ENCODE peak calls at places on chromosome 11, in five cellular contexts. E, M, Y, G and K are unnamed samples.

GRCh38 chr11:65945430-65945911 is at the start of gene TSGA10IP:
- DNase-seq in E (no peak), M (no peak), Y (no peak), G (no peak), K (no peak)

GRCh38 chr11:71425851-71426250 is 22.3 kb downstream of the DHCR7 start:
- DNase-seq in E (no peak), M (no peak), Y (no peak), G (no peak), K (no peak)

GRCh38 chr11:2892215-2893020 is 6.8 kb upstream of the CDKN1C start:
- DNase-seq in E (no peak), M (no peak), Y (peak; percentile 70), G (peak; percentile 39), K (peak; percentile 66)

GRCh38 chr11:60769811-60770210 is 13.1 kb downstream of the MS4A15 start:
- DNase-seq in E (no peak), M (no peak), Y (no peak), G (no peak), K (no peak)

GRCh38 chr11:63761173-63761572 is 7.4 kb downstream of the ZFTA start:
- DNase-seq in E (no peak), M (no peak), Y (no peak), G (no peak), K (no peak)

GRCh38 chr11:120188831-120189455 is 21.9 kb upstream of the OAF start:
- DNase-seq in E (no peak), M (no peak), Y (no peak), G (no peak), K (no peak)

GRCh38 chr11:104736503-104736902 is 161.8 kb downstream of the CASP12 start:
- DNase-seq in E (no peak), M (no peak), Y (no peak), G (no peak), K (no peak)

GRCh38 chr11:73750238-73750637 is 10.6 kb downstream of the RAB6A start:
- DNase-seq in E (no peak), M (no peak), Y (no peak), G (no peak), K (no peak)

GRCh38 chr11:79052539-79052938 is 388.3 kb downstream of the TENM4 start:
- DNase-seq in E (no peak), M (no peak), Y (no peak), G (no peak), K (no peak)

GRCh38 chr11:94574193-94574961 is 7.2 kb downstream of the PIWIL4 start:
- DNase-seq in E (no peak), M (no peak), Y (no peak), G (no peak), K (no peak)

GRCh38 chr11:133227674-133228111 is 304.6 kb downstream of the OPCML start:
- DNase-seq in E (no peak), M (no peak), Y (no peak), G (no peak), K (no peak)

GRCh38 chr11:70732493-70733206 is 334.3 kb downstream of the CTTN start:
- DNase-seq in E (no peak), M (no peak), Y (no peak), G (no peak), K (no peak)